ENCODE peak calls at places on chromosomes 5 and 9, in ten cellular contexts. D, V, E, N, Y, J, M, B, A and K are unnamed samples.

GRCh38 chr5:148850836-148851235 is 24.4 kb downstream of the ADRB2 start:
- DNase-seq in E (no peak), M (no peak), N (no peak), V (no peak), Y (no peak), J (no peak), A (no peak), D (no peak), B (no peak), K (no peak)

GRCh38 chr5:157217289-157218024 is 36.8 kb downstream of the ITK start:
- DNase-seq in V (peak), B (no peak), E (no peak), J (no peak), D (no peak), Y (no peak), M (no peak), A (no peak), N (no peak), K (peak)

GRCh38 chr9:114016629-114017423 is 61.3 kb downstream of the AMBP start:
- DNase-seq in E (no peak), M (no peak), Y (no peak), V (no peak), J (no peak), A (no peak), D (no peak), N (no peak), B (peak), K (no peak)

GRCh38 chr5:67287795-67288194 is 91.2 kb upstream of the CD180 start:
- DNase-seq in N (peak), D (no peak), Y (no peak), E (no peak), V (no peak), B (no peak), A (no peak), M (no peak), J (no peak), K (no peak)

GRCh38 chr5:173304591-173304988 is 23.6 kb downstream of the STC2 start:
- DNase-seq in M (no peak), J (no peak), V (no peak), D (no peak), Y (no peak), B (no peak), E (no peak), N (no peak), A (no peak), K (no peak)

GRCh38 chr5:52961238-52961637 is 27.9 kb upstream of the ITGA2 start:
- DNase-seq in Y (no peak), M (no peak), J (no peak), N (peak), B (peak), D (no peak), A (peak), V (no peak), E (no peak), K (no peak)

GRCh38 chr5:155049569-155050383 is 36.2 kb downstream of the KIF4B start:
- DNase-seq in M (no peak), E (no peak), V (no peak), A (no peak), J (no peak), N (no peak), D (peak), Y (no peak), B (no peak), K (no peak)

GRCh38 chr5:65262094-65262493 is 219.6 kb downstream of the ADAMTS6 start:
- DNase-seq in N (peak), A (no peak), J (no peak), E (no peak), Y (no peak), B (peak), M (no peak), V (no peak), D (no peak), K (no peak)

GRCh38 chr5:75611324-75612210 is at the start of gene ANKDD1B:
- DNase-seq in E (no peak), D (peak), J (no peak), M (no peak), N (peak), B (peak), A (no peak), Y (peak), V (no peak), K (no peak)

GRCh38 chr9:93634311-93635185 is 58.2 kb downstream of the PHF2 start:
- DNase-seq in D (no peak), N (no peak), M (no peak), J (no peak), E (no peak), Y (no peak), V (no peak), A (no peak), B (peak), K (no peak)

GRCh38 chr9:4349841-4350418 is 50.1 kb upstream of the GLIS3 start:
- DNase-seq in E (no peak), B (no peak), V (no peak), Y (no peak), D (no peak), M (no peak), J (no peak), A (no peak), N (no peak), K (no peak)

GRCh38 chr9:97473717-97474116 is 27.7 kb upstream of the TMOD1 start:
- DNase-seq in M (no peak), A (no peak), J (no peak), V (no peak), B (no peak), Y (no peak), N (no peak), E (no peak), D (no peak), K (no peak)

GRCh38 chr5:11411621-11412020 is 492.6 kb downstream of the CTNND2 start:
- DNase-seq in Y (no peak), A (no peak), D (no peak), V (no peak), E (no peak), M (no peak), J (no peak), B (no peak), N (no peak), K (no peak)

GRCh38 chr5:40093550-40093949 is 586.2 kb upstream of the PTGER4 start:
- DNase-seq in N (no peak), J (no peak), B (no peak), D (no peak), Y (no peak), M (no peak), A (no peak), V (no peak), E (no peak), K (no peak)